ENCODE peak calls at places on chromosome 17, in seven cellular contexts. K is heart right ventricle, L is colonic mucosa, E is RWPE1, U is foreskin keratinocyte, V is trophoblast cell, N is heart left ventricle. S is an unnamed sample.

GRCh38 chr17:70190959-70191805 is 21.9 kb downstream of the KCNJ2 start:
- DNase-seq in K (no peak), U (peak), L (no peak), V (no peak), E (peak), N (no peak), S (peak)

GRCh38 chr17:41329279-41329925 is 13.9 kb upstream of the KRTAP17-1 start:
- DNase-seq in K (peak), N (no peak), V (peak), L (peak), U (peak), E (peak), S (no peak)

GRCh38 chr17:40176409-40177110 is 710 bp upstream of the RAPGEFL1 start:
- DNase-seq in N (no peak), L (peak), K (no peak), E (peak), U (peak), V (no peak), S (peak)

GRCh38 chr17:38428150-38428642 is at the start of gene ARHGAP23:
- DNase-seq in K (peak), N (peak), E (peak), U (peak), V (peak), L (peak), S (no peak)

GRCh38 chr17:15341385-15341849 is at the start of gene TEKT3:
- DNase-seq in L (peak), N (peak), U (no peak), K (peak), V (peak), E (peak), S (no peak)

GRCh38 chr17:8922451-8922850 is 43.1 kb downstream of the PIK3R5 start:
- DNase-seq in U (peak), E (peak), N (no peak), L (no peak), K (no peak), V (peak), S (peak)

GRCh38 chr17:13001991-13002615 is 15.7 kb downstream of the ELAC2 start:
- DNase-seq in V (no peak), U (no peak), E (no peak), L (no peak), K (no peak), N (no peak), S (no peak)

GRCh38 chr17:67491009-67491677 is 114.1 kb downstream of the PITPNC1 start:
- DNase-seq in L (peak), V (peak), N (peak), E (peak), K (peak), U (no peak), S (no peak)

GRCh38 chr17:72362466-72363335 is 241.9 kb downstream of the SOX9 start:
- DNase-seq in E (peak), L (no peak), K (no peak), U (peak), V (no peak), N (no peak), S (peak)

GRCh38 chr17:76992911-76993310 is 124.7 kb downstream of the MGAT5B start:
- DNase-seq in L (no peak), K (no peak), V (no peak), N (no peak), E (no peak), U (no peak), S (no peak)

GRCh38 chr17:64998436-64999190 is 57.9 kb downstream of the GNA13 start:
- DNase-seq in K (no peak), V (no peak), E (no peak), U (no peak), L (no peak), N (no peak), S (no peak)

GRCh38 chr17:82596837-82597672 is 51.2 kb downstream of the WDR45B start:
- DNase-seq in U (no peak), V (no peak), L (no peak), K (no peak), N (no peak), E (no peak), S (no peak)

GRCh38 chr17:67534941-67535340 is 157.9 kb downstream of the PITPNC1 start:
- DNase-seq in V (no peak), K (no peak), U (no peak), N (no peak), L (no peak), E (no peak), S (no peak)

GRCh38 chr17:45915263-45915662 is 20.9 kb downstream of the MAPT start:
- DNase-seq in V (no peak), L (no peak), E (no peak), N (no peak), K (no peak), U (no peak), S (no peak)

GRCh38 chr17:10261098-10261497 is 62.7 kb upstream of the GAS7 start:
- DNase-seq in V (peak), L (no peak), E (no peak), K (no peak), N (no peak), U (no peak), S (no peak)

GRCh38 chr17:16936536-16937310 is 35.2 kb downstream of the TNFRSF13B start:
- DNase-seq in E (no peak), L (no peak), V (no peak), K (no peak), N (no peak), U (no peak), S (no peak)

GRCh38 chr17:65514082-65514481 is 47.4 kb downstream of the AXIN2 start:
- DNase-seq in V (peak), L (no peak), U (peak), K (no peak), N (no peak), E (peak), S (peak)

GRCh38 chr17:78089557-78090281 is 38.8 kb downstream of the TMC6 start:
- DNase-seq in V (no peak), N (no peak), U (no peak), K (no peak), L (no peak), E (no peak), S (no peak)

GRCh38 chr17:56756536-56756935 is 77.2 kb downstream of the C17orf67 start:
- DNase-seq in U (peak), V (peak), K (no peak), L (no peak), E (peak), N (no peak), S (peak)

GRCh38 chr17:83015511-83015910 is 63.9 kb upstream of the METRNL start:
- DNase-seq in U (no peak), K (no peak), E (no peak), L (no peak), N (no peak), V (no peak), S (no peak)

GRCh38 chr17:50768348-50768761 is 1.0 kb upstream of the ANKRD40CL start:
- DNase-seq in K (no peak), V (no peak), L (peak), U (no peak), N (no peak), E (peak), S (peak)

GRCh38 chr17:60169921-60170817 is 20.4 kb downstream of the CA4 start:
- DNase-seq in U (no peak), L (peak), K (peak), N (peak), E (no peak), V (no peak), S (no peak)

GRCh38 chr17:13415877-13416416 is 185.8 kb downstream of the HS3ST3A1 start:
- DNase-seq in K (peak), E (no peak), L (peak), U (no peak), V (no peak), N (peak), S (no peak)

GRCh38 chr17:76683921-76684745 is 26.6 kb downstream of the MXRA7 start:
- DNase-seq in K (no peak), U (no peak), L (no peak), N (no peak), E (no peak), V (no peak), S (no peak)

GRCh38 chr17:27807567-27808470 is 7.5 kb upstream of the NOS2 start:
- DNase-seq in E (no peak), V (peak), U (no peak), K (no peak), N (no peak), L (peak), S (no peak)

GRCh38 chr17:31495049-31495885 is 103.8 kb downstream of the RAB11FIP4 start:
- DNase-seq in N (no peak), L (peak), U (peak), V (peak), E (no peak), K (no peak), S (no peak)

GRCh38 chr17:73042809-73043685 is 49.4 kb downstream of the SLC39A11 start:
- DNase-seq in K (no peak), L (no peak), V (no peak), N (no peak), E (no peak), U (no peak), S (no peak)

GRCh38 chr17:71147906-71148305 is 972.9 kb upstream of the SOX9 start:
- DNase-seq in E (no peak), L (no peak), V (no peak), N (no peak), K (no peak), U (no peak), S (no peak)

GRCh38 chr17:60173304-60173807 is 23.6 kb downstream of the CA4 start:
- DNase-seq in K (no peak), V (no peak), E (no peak), N (no peak), U (no peak), L (no peak), S (no peak)

GRCh38 chr17:80168371-80168770 is 1.5 kb upstream of the CARD14 start:
- DNase-seq in K (no peak), E (no peak), N (no peak), U (no peak), L (no peak), V (no peak), S (no peak)

GRCh38 chr17:1568950-1569810 is 6.6 kb upstream of the PITPNA start:
- DNase-seq in E (no peak), V (no peak), N (no peak), U (no peak), L (peak), K (no peak), S (no peak)

GRCh38 chr17:72427761-72428109 is 306.9 kb downstream of the SOX9 start:
- DNase-seq in N (no peak), U (no peak), E (no peak), V (no peak), K (no peak), L (no peak), S (no peak)

GRCh38 chr17:78343433-78344201 is 16.3 kb downstream of the SOCS3 start:
- DNase-seq in V (peak), E (no peak), N (no peak), K (no peak), U (no peak), L (peak), S (no peak)

GRCh38 chr17:57808882-57809281 is 41.0 kb downstream of the MRPS23 start:
- DNase-seq in V (no peak), N (no peak), U (no peak), L (no peak), E (no peak), K (no peak), S (no peak)

GRCh38 chr17:57811633-57812280 is 38.1 kb downstream of the MRPS23 start:
- DNase-seq in N (no peak), E (no peak), V (no peak), L (no peak), K (no peak), U (no peak), S (no peak)

GRCh38 chr17:57809879-57810278 is 40.0 kb downstream of the MRPS23 start:
- DNase-seq in V (no peak), L (no peak), K (no peak), N (no peak), U (no peak), E (no peak), S (no peak)

GRCh38 chr17:57806083-57806830 is 43.6 kb downstream of the MRPS23 start:
- DNase-seq in N (no peak), K (no peak), L (no peak), U (no peak), E (no peak), V (no peak), S (no peak)

GRCh38 chr17:57810740-57811632 is 38.9 kb downstream of the MRPS23 start:
- DNase-seq in N (peak), E (no peak), V (no peak), K (peak), L (peak), U (peak), S (no peak)
- H3K27ac ChIP-seq in N (peak), E (no peak), V (no peak), K (peak), L (no peak), U (no peak), S (no peak)

DNA sequence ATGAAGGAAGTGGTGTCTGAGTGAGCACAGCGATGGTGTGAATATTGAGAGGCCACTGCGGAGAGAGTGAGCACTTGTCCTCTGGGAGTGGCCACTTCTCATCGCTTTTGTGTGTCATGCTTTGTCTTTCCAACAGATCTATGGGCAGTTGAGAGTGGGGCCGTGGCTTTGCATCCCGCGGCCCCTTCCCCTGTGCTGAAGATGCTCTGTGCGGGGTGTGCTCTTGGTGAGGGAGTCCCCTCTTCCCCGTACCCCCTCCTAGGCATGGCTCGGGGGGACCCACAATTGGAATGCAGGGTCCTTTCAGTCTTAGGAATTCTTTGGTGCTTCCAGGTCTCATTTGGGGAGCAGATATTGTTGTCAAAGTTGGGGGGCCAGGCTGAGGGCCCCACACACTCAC is 197.3 kb upstream of the WSCD1 start:
- DNase-seq in K (no peak), L (no peak), V (no peak), E (no peak), N (no peak), U (no peak), S (no peak)
- H3K27ac ChIP-seq in K (no peak), L (no peak), V (no peak), E (no peak), N (no peak), U (no peak), S (no peak)

DNA sequence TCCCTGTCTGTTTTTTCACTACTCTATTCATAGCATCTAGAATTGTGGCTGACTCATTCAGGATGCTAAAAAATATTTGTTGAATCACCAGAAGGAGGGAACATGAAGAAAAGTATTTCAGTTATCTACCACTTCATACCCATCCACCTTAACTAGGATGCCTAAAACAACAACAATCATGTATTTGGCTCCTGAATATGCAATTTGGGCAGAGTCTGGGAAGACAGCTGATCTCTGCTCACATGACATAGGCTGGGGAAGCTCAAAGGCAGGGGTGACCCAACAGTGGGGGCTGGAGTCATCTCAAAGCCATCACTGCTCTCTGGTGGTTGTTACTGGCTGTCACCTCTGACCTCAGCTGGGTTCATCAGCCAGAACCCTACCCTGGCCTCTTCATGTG is 80.1 kb upstream of the RPL38 start:
- DNase-seq in N (no peak), U (peak), K (no peak), L (no peak), E (no peak), V (no peak), S (no peak)
- H3K27ac ChIP-seq in N (no peak), U (no peak), K (no peak), L (no peak), E (no peak), V (no peak), S (no peak)

DNA sequence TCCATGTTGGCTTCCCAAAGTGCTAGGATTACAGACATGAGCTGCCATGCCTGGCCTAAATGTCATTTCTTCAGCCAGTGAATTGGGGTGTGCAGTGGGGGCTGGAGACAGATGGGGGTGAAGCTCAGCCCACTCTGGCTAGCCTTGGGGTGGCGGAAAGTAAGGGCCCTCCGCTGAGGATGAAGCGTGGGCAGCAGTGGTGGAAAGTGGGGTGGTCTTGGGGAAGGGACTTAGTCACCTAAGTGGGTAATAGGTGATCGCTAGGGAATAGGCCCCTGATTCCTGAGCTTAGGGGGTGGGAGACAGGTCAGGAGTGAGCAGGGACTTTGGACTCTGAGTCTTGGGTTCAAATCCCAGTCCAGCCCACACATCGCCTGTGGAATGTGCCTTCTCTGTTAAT is 2.2 kb downstream of the LLGL1 start:
- DNase-seq in V (no peak), N (no peak), E (no peak), K (no peak), U (no peak), L (no peak), S (no peak)
- H3K27ac ChIP-seq in V (no peak), N (no peak), E (peak), K (no peak), U (no peak), L (no peak), S (no peak)

GRCh38 chr17:20071824-20072691 is 62.9 kb downstream of the SPECC1 start:
- DNase-seq in E (no peak), L (no peak), K (no peak), N (no peak), U (no peak), V (no peak), S (no peak)
- H3K27ac ChIP-seq in E (no peak), L (no peak), K (peak), N (no peak), U (no peak), V (no peak), S (no peak)

DNA sequence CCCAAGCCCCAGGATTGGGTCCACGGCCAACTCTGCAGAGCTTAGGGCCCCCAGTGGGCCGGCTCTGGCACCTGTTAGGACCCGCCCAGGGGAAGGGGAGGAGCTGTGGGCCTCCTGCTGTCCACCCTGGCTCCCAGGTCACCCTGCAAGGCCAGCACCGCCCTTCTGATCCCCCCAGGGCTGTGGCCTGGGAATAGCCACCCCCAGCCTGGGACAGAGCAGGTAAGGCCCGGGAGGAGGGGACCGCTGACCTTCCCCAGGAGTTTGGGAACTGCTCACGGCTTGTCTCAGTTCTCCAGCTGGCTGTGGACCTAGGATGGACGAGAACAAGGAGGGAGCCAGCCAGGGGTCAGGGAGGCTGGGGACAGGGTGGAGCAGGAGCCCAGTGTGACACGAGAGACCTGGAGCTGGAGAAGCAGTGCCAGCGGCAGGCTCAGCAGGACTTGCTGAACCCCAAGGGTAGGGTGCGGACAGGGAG is 39.4 kb upstream of the SLC38A10 start:
- DNase-seq in L (no peak), U (no peak), N (no peak), V (no peak), K (no peak), E (no peak), S (no peak)
- H3K27ac ChIP-seq in L (no peak), U (no peak), N (no peak), V (no peak), K (no peak), E (peak), S (no peak)

DNA sequence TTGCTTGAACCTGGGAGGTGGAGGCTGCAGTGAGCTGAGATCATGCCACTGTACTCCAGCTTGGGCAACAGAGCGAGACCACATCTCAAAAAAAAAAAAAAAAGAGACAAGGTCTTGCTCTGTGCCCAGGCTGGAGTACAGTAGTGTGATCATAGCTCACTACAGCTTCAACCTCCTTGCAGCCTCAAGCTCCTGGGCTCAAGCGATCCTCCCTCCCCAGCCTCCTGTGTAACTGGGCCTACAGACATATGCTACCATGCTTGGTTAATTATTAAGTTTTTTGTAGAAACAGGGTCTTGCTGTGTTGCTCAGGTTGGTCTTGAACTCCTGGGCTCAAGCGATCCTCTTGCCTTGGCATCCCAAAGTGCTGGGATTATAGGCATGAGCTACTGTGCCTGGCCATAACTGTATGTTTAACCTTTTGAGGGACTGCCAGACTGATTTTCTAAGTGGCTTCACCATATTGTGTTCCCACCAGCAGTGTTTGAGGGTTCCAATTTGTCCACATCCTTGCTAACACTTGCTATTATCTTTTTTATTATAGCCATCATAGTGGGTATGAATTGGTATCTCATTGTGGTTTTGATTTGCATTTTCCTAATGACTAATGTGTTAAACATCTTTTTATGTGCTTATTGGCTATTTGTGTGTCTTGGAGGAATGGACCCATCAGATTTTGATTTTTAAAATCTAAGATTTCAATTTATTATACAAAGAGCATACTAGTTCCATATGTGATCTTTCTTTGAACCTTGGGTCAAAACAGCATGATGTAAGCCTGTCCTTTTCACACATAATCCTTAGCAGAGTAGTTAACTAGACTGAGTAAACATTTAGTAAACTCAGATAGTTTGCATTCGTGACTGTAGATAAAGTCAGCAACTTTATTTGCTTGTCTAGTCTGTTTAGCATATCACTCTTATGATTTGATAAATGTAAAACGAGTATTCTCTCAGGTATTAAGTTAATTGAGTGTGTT is 38.1 kb upstream of the KPNB1 start:
- DNase-seq in E (no peak), N (no peak), L (no peak), V (no peak), K (no peak), U (peak), S (no peak)
- H3K27ac ChIP-seq in E (peak), N (no peak), L (no peak), V (no peak), K (no peak), U (no peak), S (peak)